ENCODE peak calls at places on chromosomes 4 and X, in six cellular contexts. F is neuronal stem cell, V is mesenchymal stem cell, W is IMR-90, U is H1, B is trophoblast cell. H is an unnamed sample.

GRCh38 chr4:69523385-69524132 is 27.9 kb upstream of the UGT2B4 start:
- DNase-seq in F (no peak), V (no peak), W (no peak), U (no peak), B (peak), H (no peak)

GRCh38 chr4:17490575-17491059 is 21.3 kb downstream of the QDPR start:
- DNase-seq in F (no peak), V (no peak), W (no peak), U (no peak), B (peak), H (no peak)

GRCh38 chr4:114146947-114147618 is 167.6 kb upstream of the ARSJ start:
- DNase-seq in F (no peak), V (no peak), W (no peak), U (no peak), B (no peak), H (no peak)

GRCh38 chrX:120452131-120452530 is 17.0 kb downstream of the LAMP2 start:
- DNase-seq in F (peak), V (peak), W (peak), U (peak), B (peak), H (peak)

GRCh38 chr4:8129136-8129535 is 29.5 kb downstream of the ABLIM2 start:
- DNase-seq in F (no peak), V (no peak), W (no peak), U (no peak), B (no peak), H (no peak)

GRCh38 chr4:59180969-59181368 is 2019.2 kb upstream of the ADGRL3 start:
- DNase-seq in F (no peak), V (no peak), W (no peak), U (no peak), B (no peak), H (no peak)

GRCh38 chr4:112916868-112917267 is 132.6 kb upstream of the ANK2 start:
- DNase-seq in F (no peak), V (peak), W (peak), U (no peak), B (no peak), H (no peak)

GRCh38 chrX:22135994-22136684 is 104.0 kb downstream of the PHEX start:
- DNase-seq in F (peak), V (peak), W (peak), U (no peak), B (peak), H (no peak)

GRCh38 chr4:76430519-76431388 is 4.3 kb upstream of the SHROOM3 start:
- DNase-seq in F (peak), V (peak), W (peak), U (no peak), B (peak), H (no peak)

GRCh38 chrX:66013195-66013816 is 26.6 kb downstream of the VSIG4 start:
- DNase-seq in F (no peak), V (no peak), W (no peak), U (no peak), B (no peak), H (no peak)

GRCh38 chr4:17500574-17500973 is 11.3 kb downstream of the QDPR start:
- DNase-seq in F (no peak), V (no peak), W (no peak), U (no peak), B (no peak), H (no peak)

GRCh38 chrX:20378291-20378920 is 111.7 kb upstream of the RPS6KA3 start:
- DNase-seq in F (no peak), V (peak), W (peak), U (no peak), B (no peak), H (no peak)

GRCh38 chr4:145061325-145061920 is 36.6 kb downstream of the ANAPC10 start:
- DNase-seq in F (peak), V (peak), W (peak), U (no peak), B (peak), H (no peak)

GRCh38 chr4:145179201-145179860 is 1.1 kb downstream of the OTUD4 start:
- DNase-seq in F (no peak), V (peak), W (peak), U (peak), B (peak), H (peak)

GRCh38 chr4:2643555-2643954 is 107.1 kb downstream of the FAM193A start:
- DNase-seq in F (no peak), V (no peak), W (no peak), U (no peak), B (no peak), H (no peak)

GRCh38 chr4:178070155-178070554 is 627.9 kb upstream of the AGA start:
- DNase-seq in F (no peak), V (no peak), W (no peak), U (no peak), B (no peak), H (no peak)

GRCh38 chr4:791201-791865 is 34.6 kb downstream of the CPLX1 start:
- DNase-seq in F (no peak), V (no peak), W (no peak), U (no peak), B (no peak), H (no peak)

GRCh38 chrX:1451251-1451675 is 1.4 kb downstream of the ASMTL start:
- DNase-seq in F (no peak), V (no peak), W (no peak), U (no peak), B (no peak), H (peak)

GRCh38 chr4:84887824-84888223 is 78.7 kb downstream of the WDFY3 start:
- DNase-seq in F (no peak), V (peak), W (peak), U (no peak), B (peak), H (no peak)

DNA sequence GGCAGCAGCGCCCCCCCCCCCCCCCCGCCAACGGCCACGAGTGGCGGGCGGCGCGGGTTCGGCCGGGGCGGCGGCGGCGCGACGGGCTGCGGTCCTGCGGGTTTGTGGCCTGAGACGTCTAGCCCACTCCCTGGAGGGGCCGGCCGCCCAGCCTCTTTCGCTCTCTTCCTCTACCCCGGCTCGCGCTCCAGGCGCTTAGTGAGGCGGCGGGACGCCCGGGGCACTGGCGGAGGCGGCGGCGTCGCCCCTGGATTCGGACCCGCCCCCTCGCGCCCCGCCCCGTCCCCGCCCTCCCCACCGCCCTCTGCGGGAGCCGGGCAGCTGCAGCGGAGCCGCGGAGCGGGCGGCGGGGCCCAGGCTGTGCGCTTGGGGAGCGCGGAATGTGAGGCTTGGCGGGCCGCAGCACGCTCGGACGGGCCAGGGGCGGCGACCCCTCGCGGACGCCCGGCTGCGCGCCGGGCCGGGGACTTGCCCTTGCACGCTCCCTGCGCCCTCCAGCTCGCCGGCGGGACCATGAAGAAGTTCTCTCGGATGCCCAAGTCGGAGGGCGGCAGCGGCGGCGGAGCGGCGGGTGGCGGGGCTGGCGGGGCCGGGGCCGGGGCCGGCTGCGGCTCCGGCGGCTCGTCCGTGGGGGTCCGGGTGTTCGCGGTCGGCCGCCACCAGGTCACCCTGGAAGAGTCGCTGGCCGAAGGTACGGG is at the start of gene BMP2K:
- DNase-seq in F (peak), V (peak), W (peak), U (peak), B (peak), H (peak)
- H3K23ac ChIP-seq in F (peak), V (peak), W (peak), U (no peak), B (peak), H (no peak)

DNA sequence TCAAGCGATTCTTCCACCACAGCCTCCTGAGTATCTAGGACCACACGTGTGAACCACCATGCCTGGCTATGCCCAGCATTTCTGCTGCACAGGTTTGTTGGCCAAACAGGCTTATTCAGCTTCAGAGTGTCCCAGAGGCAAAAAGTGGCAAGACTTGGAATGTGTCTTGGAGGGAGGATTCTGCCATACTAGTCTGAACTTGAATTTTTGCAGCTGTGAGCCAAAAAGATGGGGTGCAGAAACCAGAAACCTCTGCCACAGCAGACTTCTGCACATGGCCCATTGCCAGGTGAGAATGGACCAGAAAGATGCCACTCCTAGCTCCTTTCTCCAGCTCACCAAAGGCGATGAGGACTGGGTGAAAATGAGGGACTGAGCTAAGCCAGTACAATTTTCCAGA is 369.0 kb upstream of the CLNK start:
- DNase-seq in F (no peak), V (no peak), W (no peak), U (no peak), B (no peak), H (no peak)
- H3K14ac ChIP-seq in F (no peak), V (no peak), W (no peak), U (no peak), B (no peak), H (no peak)

GRCh38 chr4:139552506-139552905 is 3.5 kb downstream of the SETD7 start:
- DNase-seq in F (no peak), V (peak), W (peak), U (no peak), B (peak), H (no peak)
- H3K23ac ChIP-seq in F (no peak), V (peak), W (no peak), U (no peak), B (no peak), H (no peak)

GRCh38 chrX:149504915-149505651 is at the start of gene IDS:
- DNase-seq in F (peak), V (peak), W (peak), U (peak), B (peak), H (peak)

GRCh38 chrX:149505671-149506070 is 565 bp upstream of the IDS start:
- DNase-seq in F (no peak), V (no peak), W (no peak), U (no peak), B (no peak), H (no peak)

GRCh38 chrX:149504226-149504914 is 736 bp downstream of the IDS start:
- DNase-seq in F (no peak), V (peak), W (no peak), U (peak), B (peak), H (peak)

GRCh38 chrX:149508467-149508866 is 3.4 kb upstream of the IDS start:
- DNase-seq in F (no peak), V (no peak), W (no peak), U (no peak), B (no peak), H (no peak)

GRCh38 chrX:149506349-149506748 is 1.2 kb upstream of the IDS start:
- DNase-seq in F (no peak), V (no peak), W (no peak), U (no peak), B (no peak), H (no peak)
- H3K14ac ChIP-seq in F (no peak), V (no peak), W (no peak), U (no peak), B (no peak), H (no peak)

GRCh38 chr4:98262431-98262830 is 1.2 kb downstream of the RAP1GDS1 start:
- DNase-seq in F (no peak), V (no peak), W (no peak), U (no peak), B (peak), H (no peak)
- H3K23ac ChIP-seq in F (no peak), V (no peak), W (peak), U (no peak), B (no peak), H (no peak)

H was measured in H9.